ENCODE peak calls at places on chromosomes 16 and 17, in four cellular contexts. L, A, N and O are unnamed samples.

GRCh38 chr17:8922451-8922850 is 43.1 kb downstream of the PIK3R5 start:
- DNase-seq in L (no peak), A (no peak), N (no peak), O (no peak)

GRCh38 chr16:23124315-23124714 is 24.9 kb downstream of the USP31 start:
- DNase-seq in L (no peak), A (no peak), N (no peak), O (no peak)

GRCh38 chr17:1222321-1222720 is 42.5 kb upstream of the ABR start:
- DNase-seq in L (no peak), A (no peak), N (no peak), O (no peak)

GRCh38 chr17:59634632-59635561 is 15.2 kb downstream of the CLTC start:
- DNase-seq in L (no peak), A (no peak), N (no peak), O (no peak)

GRCh38 chr17:83183951-83184506 is 104.6 kb downstream of the METRNL start:
- DNase-seq in L (no peak), A (no peak), N (no peak), O (no peak)

GRCh38 chr16:49824600-49824999 is 31.3 kb downstream of the ZNF423 start:
- DNase-seq in L (no peak), A (no peak), N (no peak), O (no peak)

GRCh38 chr17:47301831-47302230 is 21.9 kb upstream of the EFCAB13 start:
- DNase-seq in L (no peak), A (no peak), N (no peak), O (no peak)

GRCh38 chr16:28318042-28318597 is 25.8 kb downstream of the SBK1 start:
- DNase-seq in L (no peak), A (no peak), N (no peak), O (no peak)

GRCh38 chr16:20676268-20676828 is 21.1 kb downstream of the ACSM1 start:
- DNase-seq in L (peak; percentile 20), A (peak; percentile 3), N (no peak), O (no peak)

GRCh38 chr17:7710341-7710740 is 5.3 kb downstream of the EFNB3 start:
- DNase-seq in L (no peak), A (no peak), N (no peak), O (no peak)

GRCh38 chr16:67279296-67280089 is at the start of gene PLEKHG4:
- DNase-seq in L (peak; percentile 91), A (peak; percentile 13), N (peak; percentile 69), O (peak; percentile 95)

GRCh38 chr17:32971171-32971570 is 20.5 kb upstream of the SPACA3 start:
- DNase-seq in L (peak; percentile 95), A (peak; percentile 56), N (no peak), O (no peak)

GRCh38 chr17:71180801-71181385 is 939.9 kb upstream of the SOX9 start:
- DNase-seq in L (no peak), A (no peak), N (no peak), O (peak; percentile 67)

GRCh38 chr17:83153681-83154310 is 74.4 kb downstream of the METRNL start:
- DNase-seq in L (no peak), A (no peak), N (no peak), O (no peak)

GRCh38 chr17:47325176-47325575 is 1.4 kb downstream of the EFCAB13 start:
- DNase-seq in L (no peak), A (no peak), N (no peak), O (no peak)

GRCh38 chr17:16040710-16041251 is 41.2 kb downstream of the TTC19 start:
- DNase-seq in L (no peak), A (no peak), N (peak; percentile 93), O (no peak)

GRCh38 chr16:49165025-49165424 is 116.6 kb downstream of the CBLN1 start:
- DNase-seq in L (no peak), A (no peak), N (no peak), O (no peak)

GRCh38 chr17:58084317-58084981 is 1.2 kb downstream of the DYNLL2 start:
- DNase-seq in L (peak; percentile 66), A (peak; percentile 19), N (peak; percentile 75), O (no peak)

GRCh38 chr16:1319041-1319440 is 9.6 kb downstream of the UBE2I start:
- DNase-seq in L (no peak), A (no peak), N (no peak), O (no peak)

GRCh38 chr16:63422633-63423032 is 1386.4 kb upstream of the CDH8 start:
- DNase-seq in L (no peak), A (no peak), N (no peak), O (no peak)

GRCh38 chr16:54980821-54981220 is 50.2 kb downstream of the IRX5 start:
- DNase-seq in L (no peak), A (no peak), N (no peak), O (no peak)

GRCh38 chr16:3580686-3581085 is 3.5 kb upstream of the NLRC3 start:
- DNase-seq in L (no peak), A (no peak), N (no peak), O (no peak)

GRCh38 chr16:17404903-17405691 is 65.7 kb downstream of the XYLT1 start:
- DNase-seq in L (no peak), A (no peak), N (no peak), O (no peak)

GRCh38 chr16:6918661-6919060 is 414.0 kb upstream of the RBFOX1 start:
- DNase-seq in L (no peak), A (no peak), N (no peak), O (no peak)

GRCh38 chr16:4082474-4083044 is 33.7 kb downstream of the ADCY9 start:
- DNase-seq in L (no peak), A (no peak), N (no peak), O (no peak)

GRCh38 chr17:9900744-9901143 is 4.3 kb downstream of the RCVRN start:
- DNase-seq in L (no peak), A (no peak), N (no peak), O (no peak)

GRCh38 chr17:51120357-51120738 is 320 bp downstream of the SPAG9 start:
- DNase-seq in L (peak; percentile 54), A (no peak), N (no peak), O (peak; percentile 39)

GRCh38 chr17:43736389-43736788 is 22.2 kb downstream of the SOST start:
- DNase-seq in L (no peak), A (no peak), N (no peak), O (no peak)

GRCh38 chr16:46859719-46860152 is 24.4 kb upstream of the GPT2 start:
- DNase-seq in L (peak; percentile 58), A (no peak), N (peak; percentile 82), O (no peak)

DNA sequence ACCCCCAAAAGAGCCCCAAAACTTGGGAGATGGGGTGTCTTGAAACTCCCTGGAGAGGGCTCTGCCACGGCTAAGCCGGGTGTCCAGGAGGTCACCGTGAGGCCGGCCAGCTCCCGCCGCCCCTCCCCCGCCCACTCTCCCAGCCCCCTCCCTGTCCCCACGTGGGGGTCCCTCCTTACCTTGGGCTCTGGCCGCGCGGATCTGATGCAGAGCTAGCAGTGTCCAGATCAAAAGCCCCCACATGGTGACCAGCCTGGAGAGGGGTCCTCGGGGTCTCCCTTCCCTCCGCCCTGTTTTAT is 450 bp downstream of the SDK2 start:
- DNase-seq in L (no peak), A (no peak), N (no peak), O (no peak)
- TF ChIP-seq FOXK2 in L (no peak), A (no peak), N (no peak), O (no peak)

GRCh38 chr17:3513305-3514035 is 37.7 kb downstream of the ASPA start:
- DNase-seq in L (peak; percentile 48), A (no peak), N (no peak), O (no peak)

GRCh38 chr17:3511841-3512511 is 36.2 kb downstream of the ASPA start:
- DNase-seq in L (no peak), A (no peak), N (no peak), O (no peak)

GRCh38 chr17:3510090-3510489 is 34.3 kb downstream of the ASPA start:
- DNase-seq in L (no peak), A (no peak), N (no peak), O (no peak)

GRCh38 chr17:3514873-3515272 is 39.1 kb downstream of the ASPA start:
- DNase-seq in L (no peak), A (no peak), N (no peak), O (no peak)

GRCh38 chr17:3512512-3513171 is 36.8 kb downstream of the ASPA start:
- DNase-seq in L (peak; percentile 6), A (no peak), N (no peak), O (no peak)
- TF ChIP-seq FOXK2 in L (no peak), A (no peak), N (no peak), O (no peak)

GRCh38 chr17:76267051-76267576 is 2.0 kb downstream of the UBALD2 start:
- DNase-seq in L (no peak), A (no peak), N (no peak), O (no peak)

GRCh38 chr17:76268991-76269981 is 4.1 kb downstream of the UBALD2 start:
- DNase-seq in L (peak; percentile 92), A (no peak), N (no peak), O (no peak)

GRCh38 chr17:76266244-76266938 is 1.2 kb downstream of the UBALD2 start:
- DNase-seq in L (peak; percentile 41), A (no peak), N (peak; percentile 52), O (no peak)

GRCh38 chr17:76270127-76270592 is 5.0 kb downstream of the UBALD2 start:
- DNase-seq in L (peak; percentile 77), A (no peak), N (no peak), O (no peak)

DNA sequence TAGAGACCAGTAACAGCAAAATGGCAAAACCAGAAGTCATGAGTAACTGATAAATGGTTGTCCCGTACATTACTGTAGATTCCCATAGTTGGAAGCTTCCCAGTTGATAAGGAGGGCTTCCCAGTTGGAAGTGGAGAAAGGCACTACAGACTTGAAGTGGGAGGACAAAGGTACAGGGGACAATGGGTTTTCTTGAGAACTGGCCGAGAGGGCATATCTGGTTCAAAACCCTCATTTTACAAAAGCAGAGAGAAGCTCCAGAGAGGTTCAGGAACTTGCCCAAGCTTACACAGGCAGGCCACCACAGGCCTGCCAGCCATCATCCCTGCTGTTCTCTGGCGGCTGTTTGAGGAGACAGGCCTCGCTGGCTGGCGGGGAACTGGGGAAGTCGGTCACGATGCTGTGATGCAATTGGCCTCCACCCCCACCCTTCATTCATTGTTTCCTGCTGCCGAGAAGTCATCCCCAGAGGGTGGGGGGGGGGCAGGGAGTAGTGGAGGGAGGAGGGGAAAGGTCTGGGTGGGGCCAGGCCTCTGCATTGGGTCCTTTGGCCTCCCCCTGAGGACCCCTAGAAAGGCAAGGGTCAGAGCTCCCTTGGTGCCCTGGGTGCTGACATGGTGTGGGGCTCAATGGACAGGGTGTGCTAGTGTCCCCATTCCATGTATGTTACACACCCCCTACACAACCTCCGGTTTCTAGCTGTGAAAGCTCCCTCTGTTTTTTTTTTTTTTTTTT is 3.0 kb downstream of the UBALD2 start:
- DNase-seq in L (peak; percentile 93), A (peak; percentile 76), N (no peak), O (no peak)
- TF ChIP-seq FOXK2 in L (no peak), A (no peak), N (no peak), O (no peak)

DNA sequence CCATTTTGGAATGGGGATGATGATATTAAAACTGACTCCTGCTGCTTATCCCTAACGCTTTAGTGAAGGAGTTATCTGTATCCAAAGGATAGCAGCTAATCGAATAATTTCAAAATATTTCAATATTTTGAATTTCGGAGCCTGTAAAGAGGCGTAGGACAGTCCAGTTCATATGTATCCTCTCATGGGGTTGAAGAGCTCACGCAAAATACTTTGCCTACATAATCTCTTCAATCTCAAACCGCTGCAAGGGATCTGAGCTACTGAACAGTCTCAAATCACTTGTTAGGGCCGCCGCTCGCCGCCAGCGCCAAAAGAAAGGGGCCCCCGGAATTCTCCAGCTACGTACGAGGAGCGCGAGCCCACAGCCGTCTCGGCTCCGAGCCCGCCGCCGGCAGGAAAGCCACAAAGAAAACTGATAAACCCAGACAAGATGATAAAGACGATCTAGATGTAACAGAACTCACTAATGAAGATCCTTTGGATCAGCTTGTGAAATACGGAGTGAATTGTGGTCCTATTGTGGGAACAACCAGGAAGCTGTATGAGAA is 613 bp upstream of the RFWD3 start:
- DNase-seq in L (peak; percentile 70), A (no peak), N (peak; percentile 41), O (no peak)
- TF ChIP-seq FOXK2 in L (peak; percentile 6), A (no peak), N (no peak), O (no peak)